ENCODE peak calls at places on chromosome 21, in eight cellular contexts. S, I, C, K, V, U, Z and N are unnamed samples.
A peak's percentile ranks its signal among the peaks of the same experiment; 100 is the strongest.

GRCh38 chr21:32712043-32712442 is 15.8 kb downstream of the SYNJ1 start:
- DNase-seq in S (no peak), I (no peak), C (peak; percentile 20), K (peak; percentile 20), V (no peak), U (no peak), Z (no peak), N (no peak)

GRCh38 chr21:38356898-38357297 is 100.1 kb downstream of the KCNJ15 start:
- DNase-seq in S (no peak), I (no peak), C (no peak), K (no peak), V (no peak), U (peak; percentile 62), Z (no peak), N (no peak)

GRCh38 chr21:26441081-26441610 is 131.9 kb downstream of the CYYR1 start:
- DNase-seq in S (no peak), I (no peak), C (no peak), K (no peak), V (no peak), U (no peak), Z (no peak), N (no peak)

GRCh38 chr21:26846036-26846931 is 1.1 kb upstream of the ADAMTS1 start:
- DNase-seq in S (no peak), I (peak; percentile 36), C (no peak), K (peak; percentile 63), V (no peak), U (no peak), Z (peak; percentile 88), N (peak; percentile 25)

GRCh38 chr21:34834852-34835501 is 166.2 kb downstream of the CLIC6 start:
- DNase-seq in S (no peak), I (no peak), C (no peak), K (no peak), V (no peak), U (no peak), Z (no peak), N (no peak)

GRCh38 chr21:21715286-21715969 is 717.2 kb downstream of the NCAM2 start:
- DNase-seq in S (no peak), I (no peak), C (no peak), K (no peak), V (peak; percentile 94), U (no peak), Z (no peak), N (no peak)

GRCh38 chr21:20783611-20784010 is 214.6 kb upstream of the NCAM2 start:
- DNase-seq in S (no peak), I (no peak), C (no peak), K (no peak), V (peak; percentile 8), U (no peak), Z (no peak), N (no peak)

GRCh38 chr21:41671859-41672542 is 94.9 kb downstream of the RIPK4 start:
- DNase-seq in S (no peak), I (no peak), C (no peak), K (no peak), V (no peak), U (no peak), Z (no peak), N (no peak)

GRCh38 chr21:38310619-38311018 is 53.8 kb downstream of the KCNJ15 start:
- DNase-seq in S (no peak), I (no peak), C (no peak), K (no peak), V (no peak), U (no peak), Z (no peak), N (no peak)

GRCh38 chr21:38987551-38988210 is 182.0 kb downstream of the ETS2 start:
- DNase-seq in S (no peak), I (no peak), C (no peak), K (no peak), V (no peak), U (no peak), Z (no peak), N (no peak)

GRCh38 chr21:42236014-42236413 is 17.1 kb downstream of the ABCG1 start:
- DNase-seq in S (no peak), I (no peak), C (no peak), K (no peak), V (no peak), U (no peak), Z (peak; percentile 69), N (no peak)

GRCh38 chr21:42674351-42674940 is 21.0 kb downstream of the PDE9A start:
- DNase-seq in S (no peak), I (no peak), C (no peak), K (peak; percentile 44), V (no peak), U (peak; percentile 25), Z (peak; percentile 72), N (peak; percentile 23)

GRCh38 chr21:39048574-39048973 is 134.7 kb downstream of the PSMG1 start:
- DNase-seq in S (no peak), I (no peak), C (no peak), K (no peak), V (no peak), U (no peak), Z (no peak), N (no peak)

GRCh38 chr21:44489962-44490361 is 34.7 kb downstream of the LRRC3 start:
- DNase-seq in S (no peak), I (no peak), C (no peak), K (no peak), V (no peak), U (no peak), Z (no peak), N (peak; percentile 2)

GRCh38 chr21:40334159-40334558 is 466.9 kb downstream of the PCP4 start:
- DNase-seq in S (no peak), I (no peak), C (no peak), K (no peak), V (no peak), U (peak; percentile 55), Z (no peak), N (no peak)

GRCh38 chr21:41497008-41497407 is 10.9 kb downstream of the TMPRSS2 start:
- DNase-seq in S (no peak), I (no peak), C (no peak), K (no peak), V (no peak), U (no peak), Z (no peak), N (no peak)

GRCh38 chr21:15293251-15293650 is 228.5 kb upstream of the NRIP1 start:
- DNase-seq in S (no peak), I (no peak), C (no peak), K (no peak), V (peak; percentile 85), U (no peak), Z (no peak), N (no peak)

GRCh38 chr21:29649370-29649963 is 290.3 kb downstream of the GRIK1 start:
- DNase-seq in S (no peak), I (no peak), C (no peak), K (no peak), V (no peak), U (no peak), Z (no peak), N (no peak)

GRCh38 chr21:42199488-42200463 is 19.2 kb upstream of the ABCG1 start:
- DNase-seq in S (no peak), I (no peak), C (no peak), K (peak; percentile 46), V (no peak), U (peak; percentile 3), Z (no peak), N (no peak)

GRCh38 chr21:45405271-45405818 is 380 bp downstream of the COL18A1 start:
- DNase-seq in S (peak; percentile 23), I (no peak), C (no peak), K (no peak), V (no peak), U (no peak), Z (peak; percentile 75), N (no peak)

GRCh38 chr21:42509239-42509638 is 4.4 kb upstream of the SLC37A1 start:
- DNase-seq in S (no peak), I (no peak), C (no peak), K (no peak), V (no peak), U (no peak), Z (no peak), N (no peak)

GRCh38 chr21:35696644-35697043 is 363.7 kb downstream of the SETD4 start:
- DNase-seq in S (no peak), I (no peak), C (no peak), K (no peak), V (no peak), U (no peak), Z (no peak), N (no peak)

GRCh38 chr21:42027804-42028753 is 17.9 kb upstream of the ZBTB21 start:
- DNase-seq in S (no peak), I (no peak), C (no peak), K (no peak), V (no peak), U (no peak), Z (no peak), N (peak; percentile 70)

GRCh38 chr21:44590311-44590721 is 2.0 kb downstream of the KRTAP10-6 start:
- DNase-seq in S (no peak), I (no peak), C (no peak), K (no peak), V (no peak), U (no peak), Z (no peak), N (no peak)

GRCh38 chr21:36694041-36694515 is 4.8 kb upstream of the SIM2 start:
- DNase-seq in S (no peak), I (no peak), C (no peak), K (no peak), V (no peak), U (no peak), Z (no peak), N (no peak)

GRCh38 chr21:21213297-21213696 is 215.1 kb downstream of the NCAM2 start:
- DNase-seq in S (no peak), I (no peak), C (no peak), K (no peak), V (no peak), U (no peak), Z (no peak), N (no peak)

GRCh38 chr21:43322805-43323204 is 104.1 kb downstream of the SIK1 start:
- DNase-seq in S (no peak), I (no peak), C (no peak), K (no peak), V (no peak), U (no peak), Z (peak; percentile 12), N (no peak)

GRCh38 chr21:16534408-16535099 is 804.8 kb downstream of the USP25 start:
- DNase-seq in S (no peak), I (no peak), C (no peak), K (peak; percentile 16), V (no peak), U (no peak), Z (peak; percentile 63), N (no peak)